ENCODE peak calls at places on chromosome 18, in five cellular contexts. N is cardiac muscle cell, S is SK-N-SH, C is left lung, E is adrenal gland. F is an unnamed sample. For H3K9me3, the result is how much of the 10 kb centered on the place peaks cover.

GRCh38 chr18:5285326-5285725 is 10.2 kb downstream of the ZBTB14 start:
- DNase-seq in N (peak), S (peak), C (no peak), E (no peak), F (no peak)

GRCh38 chr18:62165583-62165982 is 21.3 kb downstream of the PIGN start:
- DNase-seq in N (no peak), S (no peak), C (no peak), E (no peak), F (no peak)

GRCh38 chr18:62088146-62088545 is 98.7 kb downstream of the PIGN start:
- DNase-seq in N (peak), S (no peak), C (no peak), E (no peak), F (no peak)

GRCh38 chr18:67776929-67777328 is 260.4 kb upstream of the DSEL start:
- DNase-seq in N (peak), S (no peak), C (no peak), E (no peak), F (no peak)

GRCh38 chr18:63783394-63783793 is 8.2 kb downstream of the SERPINB7 start:
- DNase-seq in N (no peak), S (no peak), C (no peak), E (no peak), F (no peak)

GRCh38 chr18:44556296-44556695 is 124.4 kb upstream of the SETBP1 start:
- DNase-seq in N (no peak), S (no peak), C (no peak), E (no peak), F (no peak)

GRCh38 chr18:12879840-12880531 is 4.1 kb downstream of the PTPN2 start:
- DNase-seq in N (no peak), S (no peak), C (no peak), E (no peak), F (no peak)

GRCh38 chr18:43077510-43078290 is 37.8 kb downstream of the RIT2 start:
- DNase-seq in N (no peak), S (no peak), C (no peak), E (no peak), F (no peak)

GRCh38 chr18:6411367-6411766 is 3.3 kb downstream of the L3MBTL4 start:
- DNase-seq in N (no peak), S (no peak), C (no peak), E (no peak), F (no peak)

GRCh38 chr18:11336241-11336640 is 186.9 kb upstream of the PIEZO2 start:
- DNase-seq in N (peak), S (no peak), C (no peak), E (no peak), F (no peak)

GRCh38 chr18:74172697-74173433 is 24.5 kb downstream of the TIMM21 start:
- DNase-seq in N (no peak), S (no peak), C (peak), E (no peak), F (no peak)
- H3K4me3 ChIP-seq in N (no peak), S (no peak), C (peak), E (no peak), F (peak)

GRCh38 chr18:46877329-46877987 is 39.8 kb downstream of the PIAS2 start:
- DNase-seq in N (no peak), S (no peak), C (no peak), E (no peak), F (no peak)
- H3K9me3 ChIP-seq in N (under half), S (under half), C (under half), E (under half), F (under half)

GRCh38 chr18:2657043-2657512 is 1.6 kb downstream of the SMCHD1 start:
- DNase-seq in N (no peak), S (no peak), C (no peak), E (no peak), F (no peak)
- H3K27ac ChIP-seq in N (peak), S (peak), C (peak), E (peak), F (peak)

DNA sequence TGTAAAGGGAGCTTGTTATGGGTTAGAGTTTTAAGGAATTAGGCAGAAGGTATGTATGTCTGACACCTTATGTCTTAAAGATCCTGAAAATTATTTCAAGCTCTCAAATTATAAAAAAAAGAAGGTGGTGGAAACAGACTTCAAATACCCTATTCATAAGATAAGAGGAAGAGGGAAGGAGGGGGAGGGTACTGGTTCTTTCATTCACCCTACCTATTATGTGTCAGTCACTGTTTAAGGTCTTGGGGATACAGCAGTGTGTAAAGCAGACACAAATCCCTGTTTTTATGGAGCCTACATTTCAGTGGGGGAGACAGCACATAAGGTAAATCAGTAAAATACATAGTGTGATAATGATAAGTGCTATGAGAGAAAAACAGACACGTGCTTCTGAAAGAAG is 184.4 kb downstream of the FHOD3 start:
- DNase-seq in N (no peak), S (no peak), C (no peak), E (no peak), F (no peak)
- H3K4me3 ChIP-seq in N (no peak), S (no peak), C (no peak), E (no peak), F (no peak)

GRCh38 chr18:71047882-71048281 is 759.0 kb downstream of the SOCS6 start:
- DNase-seq in N (no peak), S (no peak), C (no peak), E (no peak), F (no peak)
- H3K9me3 ChIP-seq in N (under half), S (under half), C (under half), E (under half), F (under half)

DNA sequence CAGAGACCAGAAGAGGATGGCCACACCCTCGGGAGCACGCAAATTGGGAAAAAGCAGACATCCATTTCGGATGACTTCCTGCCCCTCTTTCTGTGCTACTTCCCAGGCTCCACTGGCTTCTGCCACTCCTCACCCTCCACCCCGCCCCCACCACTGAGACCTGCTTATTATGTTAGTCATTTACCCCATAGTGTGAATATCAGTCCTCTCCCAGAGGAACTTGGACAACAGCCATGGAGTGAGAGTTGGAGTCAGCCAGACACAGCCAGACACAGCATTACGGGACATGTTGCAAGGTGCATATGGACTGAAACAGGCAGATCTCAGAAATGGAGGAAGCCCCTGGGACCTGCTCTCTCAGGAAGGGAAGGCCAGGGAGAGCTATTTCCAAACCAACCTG is 51.8 kb downstream of the CTIF start:
- DNase-seq in N (peak), S (no peak), C (no peak), E (peak), F (no peak)
- H3K27ac ChIP-seq in N (no peak), S (peak), C (no peak), E (no peak), F (no peak)

F was measured in lower lobe of right lung.